ENCODE peak calls at places on chromosomes 6 and 20, in four cellular contexts. One of them, this sample, is unnamed.
A peak's percentile ranks its signal among the peaks of the same experiment; 100 is the strongest.

GRCh38 chr6:579339-579738 is 77.6 kb downstream of the HUS1B start:
- DNase-seq in tibial nerve: no peak
- DNase-seq in stimulated activated CD8-positive, alpha-beta memory T cell treated with anti-CD3 and anti-CD28 coated beads, Interleukin-12 subunit alpha, Interleukin-12 subunit beta, amount 100 ng/mL, for 1 hour: no peak
- DNase-seq in neuronal stem cell: no peak
- DNase-seq in this sample: no peak

GRCh38 chr6:78525961-78526360 is 341.4 kb upstream of the IRAK1BP1 start:
- DNase-seq in tibial nerve: no peak
- DNase-seq in neuronal stem cell: no peak
- DNase-seq in stimulated activated CD8-positive, alpha-beta memory T cell treated with anti-CD3 and anti-CD28 coated beads, Interleukin-12 subunit alpha, Interleukin-12 subunit beta, amount 100 ng/mL, for 1 hour: no peak
- DNase-seq in this sample: no peak

GRCh38 chr6:7261030-7261841 is 51.8 kb downstream of the SSR1 start:
- DNase-seq in tibial nerve: peak; percentile 71
- DNase-seq in neuronal stem cell: peak; percentile 90
- DNase-seq in stimulated activated CD8-positive, alpha-beta memory T cell treated with anti-CD3 and anti-CD28 coated beads, Interleukin-12 subunit alpha, Interleukin-12 subunit beta, amount 100 ng/mL, for 1 hour: peak; percentile 4
- DNase-seq in this sample: peak; percentile 86

GRCh38 chr20:54094268-54094580 is 23.8 kb upstream of the BCAS1 start:
- DNase-seq in stimulated activated CD8-positive, alpha-beta memory T cell treated with anti-CD3 and anti-CD28 coated beads, Interleukin-12 subunit alpha, Interleukin-12 subunit beta, amount 100 ng/mL, for 1 hour: no peak
- DNase-seq in neuronal stem cell: no peak
- DNase-seq in tibial nerve: no peak
- DNase-seq in this sample: no peak

GRCh38 chr20:19976595-19977372 is 40.4 kb upstream of the NAA20 start:
- DNase-seq in stimulated activated CD8-positive, alpha-beta memory T cell treated with anti-CD3 and anti-CD28 coated beads, Interleukin-12 subunit alpha, Interleukin-12 subunit beta, amount 100 ng/mL, for 1 hour: no peak
- DNase-seq in neuronal stem cell: no peak
- DNase-seq in tibial nerve: peak; percentile 46
- DNase-seq in this sample: no peak

GRCh38 chr20:40218296-40218955 is 470.6 kb downstream of the MAFB start:
- DNase-seq in neuronal stem cell: no peak
- DNase-seq in tibial nerve: no peak
- DNase-seq in stimulated activated CD8-positive, alpha-beta memory T cell treated with anti-CD3 and anti-CD28 coated beads, Interleukin-12 subunit alpha, Interleukin-12 subunit beta, amount 100 ng/mL, for 1 hour: no peak
- DNase-seq in this sample: no peak

GRCh38 chr6:121760191-121760590 is 324.7 kb downstream of the GJA1 start:
- DNase-seq in neuronal stem cell: no peak
- DNase-seq in tibial nerve: no peak
- DNase-seq in stimulated activated CD8-positive, alpha-beta memory T cell treated with anti-CD3 and anti-CD28 coated beads, Interleukin-12 subunit alpha, Interleukin-12 subunit beta, amount 100 ng/mL, for 1 hour: no peak
- DNase-seq in this sample: no peak

GRCh38 chr6:43242908-43243648 is at the start of gene TTBK1:
- DNase-seq in tibial nerve: no peak
- DNase-seq in stimulated activated CD8-positive, alpha-beta memory T cell treated with anti-CD3 and anti-CD28 coated beads, Interleukin-12 subunit alpha, Interleukin-12 subunit beta, amount 100 ng/mL, for 1 hour: no peak
- DNase-seq in neuronal stem cell: peak; percentile 21
- DNase-seq in this sample: no peak

GRCh38 chr6:132964868-132965382 is 150.6 kb downstream of the RPS12 start:
- DNase-seq in stimulated activated CD8-positive, alpha-beta memory T cell treated with anti-CD3 and anti-CD28 coated beads, Interleukin-12 subunit alpha, Interleukin-12 subunit beta, amount 100 ng/mL, for 1 hour: no peak
- DNase-seq in neuronal stem cell: no peak
- DNase-seq in tibial nerve: no peak
- DNase-seq in this sample: no peak

GRCh38 chr6:44542401-44543116 is 155.1 kb downstream of the CDC5L start:
- DNase-seq in stimulated activated CD8-positive, alpha-beta memory T cell treated with anti-CD3 and anti-CD28 coated beads, Interleukin-12 subunit alpha, Interleukin-12 subunit beta, amount 100 ng/mL, for 1 hour: no peak
- DNase-seq in neuronal stem cell: peak; percentile 53
- DNase-seq in tibial nerve: no peak
- DNase-seq in this sample: peak; percentile 7

GRCh38 chr20:4300921-4301320 is 285.6 kb upstream of the RNF24 start:
- DNase-seq in neuronal stem cell: no peak
- DNase-seq in tibial nerve: no peak
- DNase-seq in stimulated activated CD8-positive, alpha-beta memory T cell treated with anti-CD3 and anti-CD28 coated beads, Interleukin-12 subunit alpha, Interleukin-12 subunit beta, amount 100 ng/mL, for 1 hour: no peak
- DNase-seq in this sample: no peak

GRCh38 chr20:49801882-49802281 is 10.7 kb upstream of the SLC9A8 start:
- DNase-seq in tibial nerve: no peak
- DNase-seq in stimulated activated CD8-positive, alpha-beta memory T cell treated with anti-CD3 and anti-CD28 coated beads, Interleukin-12 subunit alpha, Interleukin-12 subunit beta, amount 100 ng/mL, for 1 hour: no peak
- DNase-seq in neuronal stem cell: no peak
- DNase-seq in this sample: no peak

GRCh38 chr20:18553746-18554145 is 13.5 kb upstream of the SMIM26 start:
- DNase-seq in tibial nerve: no peak
- DNase-seq in neuronal stem cell: no peak
- DNase-seq in stimulated activated CD8-positive, alpha-beta memory T cell treated with anti-CD3 and anti-CD28 coated beads, Interleukin-12 subunit alpha, Interleukin-12 subunit beta, amount 100 ng/mL, for 1 hour: no peak
- DNase-seq in this sample: no peak

GRCh38 chr6:23990158-23990557 is 135.9 kb upstream of the NRSN1 start:
- DNase-seq in stimulated activated CD8-positive, alpha-beta memory T cell treated with anti-CD3 and anti-CD28 coated beads, Interleukin-12 subunit alpha, Interleukin-12 subunit beta, amount 100 ng/mL, for 1 hour: no peak
- DNase-seq in neuronal stem cell: no peak
- DNase-seq in tibial nerve: no peak
- DNase-seq in this sample: no peak

GRCh38 chr6:18415671-18416340 is 28.7 kb downstream of the RNF144B start:
- DNase-seq in neuronal stem cell: no peak
- DNase-seq in tibial nerve: no peak
- DNase-seq in stimulated activated CD8-positive, alpha-beta memory T cell treated with anti-CD3 and anti-CD28 coated beads, Interleukin-12 subunit alpha, Interleukin-12 subunit beta, amount 100 ng/mL, for 1 hour: no peak
- DNase-seq in this sample: no peak

GRCh38 chr20:50192364-50193168 is 1.9 kb downstream of the CEBPB start:
- DNase-seq in neuronal stem cell: no peak
- DNase-seq in tibial nerve: peak; percentile 75
- DNase-seq in stimulated activated CD8-positive, alpha-beta memory T cell treated with anti-CD3 and anti-CD28 coated beads, Interleukin-12 subunit alpha, Interleukin-12 subunit beta, amount 100 ng/mL, for 1 hour: peak; percentile 61
- DNase-seq in this sample: peak; percentile 87

GRCh38 chr6:119637768-119638167 is 288.2 kb upstream of the MAN1A1 start:
- DNase-seq in neuronal stem cell: no peak
- DNase-seq in stimulated activated CD8-positive, alpha-beta memory T cell treated with anti-CD3 and anti-CD28 coated beads, Interleukin-12 subunit alpha, Interleukin-12 subunit beta, amount 100 ng/mL, for 1 hour: no peak
- DNase-seq in tibial nerve: no peak
- DNase-seq in this sample: no peak

GRCh38 chr6:73340048-73340447 is 14.0 kb downstream of the DPPA5 start:
- DNase-seq in neuronal stem cell: no peak
- DNase-seq in stimulated activated CD8-positive, alpha-beta memory T cell treated with anti-CD3 and anti-CD28 coated beads, Interleukin-12 subunit alpha, Interleukin-12 subunit beta, amount 100 ng/mL, for 1 hour: no peak
- DNase-seq in tibial nerve: no peak
- DNase-seq in this sample: no peak

GRCh38 chr6:30258204-30258603 is 45.0 kb upstream of the TRIM26 start:
- DNase-seq in tibial nerve: no peak
- DNase-seq in neuronal stem cell: no peak
- DNase-seq in stimulated activated CD8-positive, alpha-beta memory T cell treated with anti-CD3 and anti-CD28 coated beads, Interleukin-12 subunit alpha, Interleukin-12 subunit beta, amount 100 ng/mL, for 1 hour: no peak
- DNase-seq in this sample: no peak

This sample was measured in breast epithelium.